ENCODE peak calls at places on chromosomes 16 and 17, in five cellular contexts. C, A, W, E and G are unnamed samples.

GRCh38 chr17:32910769-32911168 is 17.2 kb upstream of the TMEM98 start:
- DNase-seq in C (no peak), A (no peak), W (no peak), E (no peak), G (no peak)

GRCh38 chr16:57013268-57013667 is 23.9 kb downstream of the NLRC5 start:
- DNase-seq in C (peak; percentile 64), A (no peak), W (no peak), E (no peak), G (no peak)

GRCh38 chr17:76371656-76372628 is 12.5 kb upstream of the SPHK1 start:
- DNase-seq in C (peak; percentile 93), A (no peak), W (no peak), E (no peak), G (no peak)

GRCh38 chr17:15966879-15967248 is 21.9 kb downstream of the ADORA2B start:
- DNase-seq in C (no peak), A (no peak), W (no peak), E (no peak), G (no peak)

GRCh38 chr16:22300427-22301071 is 3.3 kb downstream of the POLR3E start:
- DNase-seq in C (peak; percentile 59), A (peak; percentile 69), W (peak; percentile 47), E (peak; percentile 25), G (peak; percentile 45)

GRCh38 chr16:64478258-64478906 is 643.5 kb downstream of the CDH11 start:
- DNase-seq in C (peak; percentile 49), A (no peak), W (no peak), E (no peak), G (no peak)

GRCh38 chr16:12343913-12344312 is 367.4 kb downstream of the SNX29 start:
- DNase-seq in C (no peak), A (no peak), W (no peak), E (no peak), G (no peak)

GRCh38 chr17:80646328-80646727 is 101.7 kb downstream of the RPTOR start:
- DNase-seq in C (no peak), A (no peak), W (no peak), E (no peak), G (no peak)

GRCh38 chr17:74368341-74369152 is 1.2 kb downstream of the GPR142 start:
- DNase-seq in C (peak; percentile 51), A (peak; percentile 65), W (peak; percentile 80), E (peak; percentile 49), G (peak; percentile 31)